ENCODE peak calls at places on chromosomes 12 and 14, in six cellular contexts. Q, M, C, T, A and W are unnamed samples.

GRCh38 chr14:90534091-90534837 is 137.4 kb downstream of the CALM1 start:
- DNase-seq in Q (no peak), M (no peak), C (no peak), T (no peak), A (no peak), W (no peak)

GRCh38 chr12:113409462-113410124 is 5.9 kb upstream of the SDS start:
- DNase-seq in Q (no peak), M (no peak), C (no peak), T (no peak), A (no peak), W (no peak)

GRCh38 chr12:92248977-92249376 is 103.3 kb upstream of the BTG1 start:
- DNase-seq in Q (no peak), M (no peak), C (no peak), T (no peak), A (no peak), W (no peak)

GRCh38 chr14:32588448-32589320 is 259.6 kb downstream of the AKAP6 start:
- DNase-seq in Q (peak), M (no peak), C (peak), T (no peak), A (peak), W (peak)

GRCh38 chr14:99264691-99265090 is 7.3 kb downstream of the BCL11B start:
- DNase-seq in Q (no peak), M (no peak), C (no peak), T (no peak), A (no peak), W (no peak)

GRCh38 chr12:123223241-123223668 is 9.7 kb downstream of the MPHOSPH9 start:
- DNase-seq in Q (no peak), M (no peak), C (no peak), T (no peak), A (no peak), W (no peak)

GRCh38 chr12:26803552-26803951 is 29.4 kb downstream of the ITPR2 start:
- DNase-seq in Q (no peak), M (no peak), C (no peak), T (no peak), A (no peak), W (no peak)

GRCh38 chr14:89040438-89041244 is 216.2 kb downstream of the TTC8 start:
- DNase-seq in Q (peak), M (peak), C (peak), T (peak), A (peak), W (peak)

GRCh38 chr12:31362759-31363415 is 36.9 kb upstream of the SINHCAF start:
- DNase-seq in Q (peak), M (peak), C (no peak), T (no peak), A (peak), W (peak)

GRCh38 chr12:92845320-92845719 is 83.8 kb downstream of the EEA1 start:
- DNase-seq in Q (no peak), M (no peak), C (no peak), T (no peak), A (peak), W (no peak)

GRCh38 chr12:26298785-26299621 is 103.6 kb downstream of the SSPN start:
- DNase-seq in Q (peak), M (peak), C (no peak), T (no peak), A (no peak), W (no peak)

GRCh38 chr14:80959448-80960006 is 4.1 kb downstream of the TSHR start:
- DNase-seq in Q (no peak), M (peak), C (no peak), T (no peak), A (no peak), W (no peak)

GRCh38 chr14:99538275-99538674 is 57.1 kb downstream of the CCNK start:
- DNase-seq in Q (no peak), M (no peak), C (no peak), T (no peak), A (no peak), W (no peak)

GRCh38 chr14:101762530-101763101 is 1.1 kb downstream of the PPP2R5C start:
- DNase-seq in Q (no peak), M (no peak), C (no peak), T (no peak), A (peak), W (no peak)

GRCh38 chr12:111570090-111570961 is 28.8 kb downstream of the ATXN2 start:
- DNase-seq in Q (peak), M (no peak), C (peak), T (no peak), A (no peak), W (no peak)

GRCh38 chr12:101769865-101770264 is 30.6 kb upstream of the SYCP3 start:
- DNase-seq in Q (no peak), M (no peak), C (no peak), T (no peak), A (no peak), W (no peak)

GRCh38 chr12:6326316-6326959 is 15.4 kb downstream of the TNFRSF1A start:
- DNase-seq in Q (peak), M (no peak), C (no peak), T (no peak), A (peak), W (peak)

GRCh38 chr14:101216725-101217463 is 313.4 kb upstream of the RTL1 start:
- DNase-seq in Q (no peak), M (no peak), C (no peak), T (no peak), A (peak), W (no peak)

GRCh38 chr12:70774055-70774454 is 136.8 kb upstream of the PTPRB start:
- DNase-seq in Q (no peak), M (no peak), C (no peak), T (no peak), A (no peak), W (no peak)

GRCh38 chr12:112190626-112191025 is 65.3 kb downstream of the TRAFD1 start:
- DNase-seq in Q (no peak), M (no peak), C (no peak), T (no peak), A (no peak), W (no peak)

GRCh38 chr12:127355061-127355820 is 911.7 kb upstream of the TMEM132C start:
- DNase-seq in Q (peak), M (no peak), C (no peak), T (no peak), A (no peak), W (no peak)

GRCh38 chr14:35374273-35374681 is 30.3 kb downstream of the NFKBIA start:
- DNase-seq in Q (no peak), M (no peak), C (peak), T (no peak), A (peak), W (no peak)

GRCh38 chr12:87556985-87557384 is 472.2 kb downstream of the C12orf50 start:
- DNase-seq in Q (no peak), M (no peak), C (no peak), T (no peak), A (no peak), W (no peak)

GRCh38 chr12:126936181-126936851 is 1330.7 kb upstream of the TMEM132C start:
- DNase-seq in Q (no peak), M (peak), C (peak), T (no peak), A (no peak), W (no peak)

DNA sequence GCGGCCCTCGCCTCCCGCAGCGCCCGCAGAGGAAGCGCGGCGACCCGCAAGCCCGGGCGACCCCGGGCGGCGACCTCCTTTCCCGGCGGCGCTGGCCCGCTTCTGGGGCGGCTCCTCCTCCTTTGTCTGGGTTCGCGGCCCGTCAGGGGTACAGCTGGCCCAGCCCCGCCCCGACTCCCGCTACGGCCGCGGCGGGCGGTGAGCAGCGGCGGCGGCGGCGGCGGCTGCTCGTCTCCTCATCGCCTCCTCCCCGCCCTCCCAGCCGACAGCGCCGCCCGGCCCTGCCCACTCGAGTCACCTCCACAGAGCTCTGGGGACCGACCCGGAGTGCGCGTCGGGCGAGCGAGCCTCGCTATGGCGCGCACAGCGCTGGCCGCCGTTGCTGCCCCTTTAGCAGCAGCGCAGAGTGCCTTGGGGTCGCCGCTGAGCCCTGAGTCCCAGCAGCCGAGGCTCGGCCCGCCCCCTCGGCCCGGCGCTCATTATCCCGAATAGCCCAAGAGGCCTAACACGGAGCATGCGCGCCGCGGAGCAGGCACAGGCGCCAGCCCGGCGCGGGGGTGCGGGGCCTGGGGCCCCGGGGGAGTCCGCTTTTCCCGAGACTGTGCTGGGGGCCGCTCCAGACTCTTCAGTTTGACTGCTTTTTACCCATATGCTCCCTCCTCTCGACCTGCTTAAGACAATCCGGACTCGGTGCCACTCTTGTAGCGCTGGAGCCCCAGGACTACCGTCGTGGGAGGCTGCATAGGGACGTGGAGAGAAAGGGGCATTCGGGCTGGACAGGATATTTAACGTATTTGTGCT is at the start of gene SOS2:
- DNase-seq in Q (peak), M (peak), C (peak), T (peak), A (peak), W (peak)
- TF ChIP-seq ZNF274 in Q (no peak), M (no peak), C (no peak), T (no peak), A (peak), W (no peak)

GRCh38 chr12:132484891-132485441 is 5.0 kb upstream of the FBRSL1 start:
- DNase-seq in Q (no peak), M (no peak), C (no peak), T (no peak), A (no peak), W (no peak)

GRCh38 chr12:132487311-132487741 is 2.6 kb upstream of the FBRSL1 start:
- DNase-seq in Q (no peak), M (no peak), C (no peak), T (no peak), A (no peak), W (no peak)

GRCh38 chr12:132485619-132486018 is 4.3 kb upstream of the FBRSL1 start:
- DNase-seq in Q (no peak), M (no peak), C (no peak), T (no peak), A (no peak), W (no peak)

GRCh38 chr12:132486168-132486567 is 3.8 kb upstream of the FBRSL1 start:
- DNase-seq in Q (no peak), M (no peak), C (no peak), T (no peak), A (no peak), W (no peak)

GRCh38 chr12:132486576-132486975 is 3.4 kb upstream of the FBRSL1 start:
- DNase-seq in Q (no peak), M (no peak), C (no peak), T (no peak), A (no peak), W (no peak)
- TF ChIP-seq ZNF274 in Q (no peak), M (no peak), C (no peak), T (no peak), A (no peak), W (no peak)

GRCh38 chr12:104792570-104792969 is 165.5 kb downstream of the SLC41A2 start:
- DNase-seq in Q (no peak), M (no peak), C (peak), T (no peak), A (no peak), W (no peak)
- TF ChIP-seq ZNF274 in Q (no peak), M (no peak), C (no peak), T (no peak), A (no peak), W (no peak)

DNA sequence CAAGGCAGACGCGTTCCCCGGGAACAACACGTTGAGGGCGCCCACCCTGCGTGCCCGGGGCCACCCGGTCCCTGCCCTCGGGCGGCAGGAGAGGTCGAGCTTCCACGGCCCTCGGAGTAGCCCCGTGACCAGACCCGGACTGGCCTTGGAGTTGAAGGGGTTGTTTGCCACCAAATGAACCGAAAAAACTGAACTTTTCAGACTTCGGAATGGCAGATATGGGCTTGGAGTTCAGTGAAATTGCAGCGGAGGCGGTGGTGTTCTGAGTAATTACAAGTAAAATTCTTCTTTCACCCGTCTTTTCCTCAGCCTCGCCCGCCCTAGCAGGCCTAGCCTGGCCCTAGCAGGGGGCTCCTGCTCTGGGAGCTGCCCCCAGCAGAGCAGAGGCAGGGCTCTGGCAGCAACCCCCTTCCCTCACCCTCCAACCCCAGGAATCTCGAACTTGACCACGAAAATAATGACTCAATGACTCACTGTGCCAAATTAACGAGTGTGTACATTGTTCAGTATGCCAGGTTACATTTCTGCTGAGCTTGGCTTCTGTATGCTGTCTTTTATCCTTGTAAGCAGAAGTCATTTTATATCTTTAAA is 1.1 kb downstream of the PAPLN start:
- DNase-seq in Q (no peak), M (no peak), C (peak), T (no peak), A (peak), W (no peak)
- TF ChIP-seq ZNF274 in Q (no peak), M (no peak), C (no peak), T (no peak), A (no peak), W (no peak)

DNA sequence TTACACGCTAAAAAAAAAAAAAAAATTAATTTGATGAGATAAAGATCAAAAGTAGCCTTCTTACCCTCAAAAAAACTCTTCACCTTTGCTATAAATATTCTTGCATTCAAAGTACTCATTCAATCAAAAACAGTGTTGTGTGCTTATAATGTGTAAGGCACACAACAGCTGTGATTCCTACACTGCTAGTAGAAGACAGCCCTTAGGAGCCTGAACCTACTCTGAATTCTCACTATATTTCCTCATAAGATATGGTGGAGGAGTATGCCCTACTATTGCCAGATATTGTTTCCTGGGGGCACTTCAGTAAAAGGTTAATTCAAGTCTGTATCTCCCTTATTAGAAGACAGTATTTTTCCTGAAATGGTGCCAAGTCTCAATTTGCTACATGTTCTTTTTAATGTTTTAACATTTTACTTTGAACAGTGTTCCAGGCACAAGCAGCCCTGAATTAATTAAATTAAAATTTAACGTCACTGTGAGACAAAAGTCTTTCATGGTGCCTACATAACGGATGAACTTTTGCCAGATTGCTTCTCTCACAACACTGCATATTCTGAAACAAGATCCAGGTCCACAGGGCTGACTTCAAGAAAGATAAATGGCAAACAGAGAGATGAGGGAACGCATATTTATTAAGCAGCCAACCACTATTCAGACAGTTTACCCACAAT is 19.3 kb downstream of the PPP2R5E start:
- DNase-seq in Q (no peak), M (no peak), C (no peak), T (no peak), A (no peak), W (no peak)
- TF ChIP-seq ZNF274 in Q (no peak), M (no peak), C (no peak), T (no peak), A (no peak), W (no peak)

DNA sequence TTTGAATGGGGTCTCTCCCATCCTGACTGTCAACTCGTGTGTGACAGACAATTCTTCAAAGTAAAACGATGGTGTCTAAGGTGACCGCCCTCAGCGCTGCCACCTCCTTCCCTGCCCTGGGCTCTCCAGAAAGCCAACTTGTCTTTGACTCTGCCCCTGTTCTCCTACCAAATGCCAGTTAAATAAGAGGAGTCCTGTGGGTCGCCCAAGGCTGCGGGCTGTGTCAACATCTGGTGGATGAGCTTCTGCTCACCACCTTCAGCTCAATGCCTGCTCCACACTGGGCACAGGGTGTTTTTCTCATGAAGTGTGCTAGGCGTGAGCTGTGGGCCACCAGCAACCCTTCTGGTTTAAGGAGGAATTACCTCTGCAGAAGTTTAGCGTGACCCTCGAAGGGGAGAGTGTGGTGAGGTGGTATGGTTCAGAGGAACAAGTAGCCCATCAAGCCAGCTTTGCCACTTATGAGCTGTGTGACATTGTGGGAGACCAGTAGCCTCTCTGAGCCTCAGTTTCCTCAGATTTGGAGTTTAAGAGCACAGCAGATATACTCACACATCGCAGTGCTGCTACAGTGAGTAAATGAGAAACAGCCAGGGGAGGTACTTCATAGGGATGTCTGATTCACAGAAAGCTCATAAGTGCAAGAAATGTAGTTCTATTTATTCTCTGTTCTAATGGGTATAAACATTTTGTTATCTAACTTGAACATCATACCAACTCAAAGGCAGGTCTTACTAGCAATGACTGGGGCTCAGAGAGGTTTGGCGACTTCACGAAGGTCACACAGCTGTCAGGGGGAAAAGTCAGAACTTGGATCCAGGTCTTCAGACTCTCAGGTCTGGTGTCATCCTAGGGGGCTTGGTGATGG is 12.1 kb downstream of the SERPINA1 start:
- DNase-seq in Q (no peak), M (no peak), C (no peak), T (no peak), A (no peak), W (no peak)
- TF ChIP-seq ZNF274 in Q (no peak), M (no peak), C (no peak), T (no peak), A (no peak), W (no peak)

GRCh38 chr14:61927521-61927920 is 165.3 kb downstream of the SNAPC1 start:
- DNase-seq in Q (no peak), M (no peak), C (no peak), T (no peak), A (no peak), W (no peak)
- TF ChIP-seq ZNF274 in Q (no peak), M (no peak), C (no peak), T (no peak), A (no peak), W (no peak)